ENCODE peak calls at places on chromosomes 6 and 20, in seven cellular contexts. B is fibroblast of pulmonary artery, J is osteoblast, L is nephron progenitor cell, G is MM.1S, I is ovary, U is BJ. F is an unnamed sample.

GRCh38 chr6:43860285-43860684 is 90.3 kb downstream of the VEGFA start:
- DNase-seq in B (no peak), I (no peak), G (no peak), L (no peak), U (no peak), J (no peak), F (no peak)

GRCh38 chr20:15111654-15112053 is 774.2 kb upstream of the FLRT3 start:
- DNase-seq in J (no peak), I (no peak), G (no peak), U (no peak), B (no peak), L (no peak), F (no peak)

GRCh38 chr6:158828807-158829206 is 9.6 kb upstream of the EZR start:
- DNase-seq in I (no peak), J (peak), B (no peak), G (no peak), U (no peak), L (no peak), F (no peak)

GRCh38 chr6:113626470-113626869 is 230.7 kb upstream of the MARCKS start:
- DNase-seq in I (no peak), B (no peak), L (no peak), J (no peak), U (no peak), G (no peak), F (no peak)

GRCh38 chr6:130296854-130297253 is 69.0 kb upstream of the TMEM200A start:
- DNase-seq in J (no peak), U (no peak), I (no peak), G (no peak), B (no peak), L (no peak), F (no peak)

GRCh38 chr20:58890073-58890453 is 37.5 kb downstream of the GNAS start:
- DNase-seq in U (no peak), I (no peak), B (no peak), L (no peak), G (no peak), J (no peak), F (no peak)

GRCh38 chr6:35085359-35086281 is 55.5 kb downstream of the TCP11 start:
- DNase-seq in L (no peak), B (no peak), I (no peak), J (peak), U (no peak), G (no peak), F (no peak)

GRCh38 chr6:105211831-105212230 is 32.0 kb upstream of the POPDC3 start:
- DNase-seq in B (no peak), U (no peak), G (no peak), L (no peak), J (no peak), I (no peak), F (no peak)

GRCh38 chr6:119022796-119023195 is 55.7 kb downstream of the FAM184A start:
- DNase-seq in J (no peak), U (no peak), I (no peak), B (no peak), G (no peak), L (no peak), F (no peak)

GRCh38 chr6:112571886-112572285 is 224.8 kb downstream of the RFPL4B start:
- DNase-seq in L (no peak), B (peak), J (peak), I (no peak), U (peak), G (no peak), F (no peak)

GRCh38 chr6:47047479-47048411 is 5.6 kb upstream of the ADGRF1 start:
- DNase-seq in U (peak), I (peak), J (peak), L (peak), G (peak), B (peak), F (peak)

GRCh38 chr6:46909371-46909770 is 12.4 kb downstream of the ADGRF5 start:
- DNase-seq in U (no peak), B (peak), I (no peak), G (no peak), J (no peak), L (no peak), F (no peak)

GRCh38 chr6:129655334-129655733 is 54.6 kb downstream of the ARHGAP18 start:
- DNase-seq in U (no peak), L (no peak), G (no peak), I (no peak), B (no peak), J (no peak), F (no peak)

GRCh38 chr20:14775778-14776177 is 438.4 kb upstream of the FLRT3 start:
- DNase-seq in B (peak), L (no peak), I (no peak), U (peak), J (no peak), G (no peak), F (no peak)

GRCh38 chr6:11853678-11854417 is 75.2 kb upstream of the ADTRP start:
- DNase-seq in J (no peak), U (no peak), B (no peak), I (no peak), L (no peak), G (no peak), F (no peak)

GRCh38 chr20:32115196-32115767 is 5.8 kb downstream of the TM9SF4 start:
- DNase-seq in J (no peak), U (no peak), G (no peak), L (no peak), B (no peak), I (no peak), F (no peak)

GRCh38 chr20:61251529-61252393 is at the start of gene CDH4:
- DNase-seq in G (no peak), I (no peak), J (no peak), B (no peak), L (peak), U (no peak), F (peak)

GRCh38 chr6:15534970-15535369 is 127.9 kb downstream of the DTNBP1 start:
- DNase-seq in L (no peak), U (no peak), B (no peak), G (no peak), I (no peak), J (no peak), F (no peak)

GRCh38 chr6:90285611-90286381 is 10.8 kb downstream of the BACH2 start:
- DNase-seq in L (peak), G (peak), I (peak), J (peak), B (peak), U (peak), F (no peak)

GRCh38 chr6:25655746-25656145 is 3.7 kb downstream of the SCGN start:
- DNase-seq in I (no peak), B (no peak), L (no peak), U (no peak), J (no peak), G (no peak), F (no peak)

GRCh38 chr6:31701666-31702420 is 1.3 kb downstream of the ABHD16A start:
- DNase-seq in J (peak), L (no peak), I (no peak), G (no peak), B (peak), U (no peak), F (no peak)

GRCh38 chr6:158328446-158328845 is 16.2 kb downstream of the TULP4 start:
- DNase-seq in J (no peak), I (no peak), L (no peak), U (no peak), G (no peak), B (no peak), F (no peak)

GRCh38 chr6:6596929-6597328 is 8.4 kb downstream of the LY86 start:
- DNase-seq in G (no peak), I (no peak), B (no peak), L (no peak), J (no peak), U (no peak), F (no peak)

GRCh38 chr6:158290659-158291058 is 21.6 kb upstream of the TULP4 start:
- DNase-seq in I (no peak), J (no peak), G (peak), B (no peak), L (no peak), U (no peak), F (no peak)

GRCh38 chr20:21920231-21920630 is 214.8 kb downstream of the PAX1 start:
- DNase-seq in U (no peak), B (no peak), G (no peak), J (no peak), I (no peak), L (no peak), F (no peak)

GRCh38 chr6:150471276-150471675 is 102.5 kb downstream of the IYD start:
- DNase-seq in G (no peak), J (no peak), L (no peak), U (no peak), I (no peak), B (no peak), F (no peak)

GRCh38 chr6:163930012-163930411 is 515.5 kb downstream of the QKI start:
- DNase-seq in I (no peak), L (no peak), U (no peak), G (no peak), J (no peak), B (no peak), F (no peak)

GRCh38 chr6:40380271-40380670 is 206.9 kb downstream of the LRFN2 start:
- DNase-seq in G (no peak), I (no peak), B (no peak), J (no peak), U (no peak), L (no peak), F (no peak)

GRCh38 chr6:24492475-24492874 is 2.3 kb upstream of the ALDH5A1 start:
- DNase-seq in I (no peak), J (no peak), B (peak), U (no peak), G (no peak), L (peak), F (no peak)

GRCh38 chr6:109867009-109867969 is 110.8 kb upstream of the GPR6 start:
- DNase-seq in L (no peak), U (no peak), I (peak), J (peak), G (no peak), B (peak), F (no peak)

GRCh38 chr20:50788045-50788867 is 6.6 kb upstream of the BCAS4 start:
- DNase-seq in B (peak), L (no peak), J (peak), U (peak), G (no peak), I (peak), F (no peak)

GRCh38 chr6:44126320-44127149 is 717 bp downstream of the MRPL14 start:
- DNase-seq in I (peak), G (peak), U (no peak), J (peak), B (peak), L (peak), F (peak)

GRCh38 chr6:3406362-3406809 is 50.5 kb downstream of the SLC22A23 start:
- DNase-seq in J (no peak), I (no peak), B (no peak), U (no peak), G (no peak), L (no peak), F (no peak)

GRCh38 chr6:43833223-43833995 is 63.4 kb downstream of the VEGFA start:
- DNase-seq in B (no peak), G (no peak), L (no peak), U (no peak), J (peak), I (no peak), F (peak)

GRCh38 chr6:40721252-40721936 is 134.2 kb upstream of the LRFN2 start:
- DNase-seq in G (no peak), J (no peak), I (no peak), L (no peak), U (no peak), B (no peak), F (no peak)

GRCh38 chr6:42100029-42100901 is 42.2 kb downstream of the C6orf132 start:
- DNase-seq in U (no peak), G (no peak), L (no peak), B (peak), J (peak), I (peak), F (no peak)

GRCh38 chr6:64736421-64736950 is 970.5 kb downstream of the EYS start:
- DNase-seq in I (no peak), L (no peak), B (peak), G (no peak), J (no peak), U (no peak), F (no peak)
- TF ChIP-seq CTCF in I (no peak), L (no peak), B (peak), G (no peak), J (no peak), U (no peak), F (no peak)

GRCh38 chr20:25507385-25508082 is 77.8 kb downstream of the NINL start:
- DNase-seq in B (no peak), I (no peak), L (no peak), J (no peak), G (no peak), U (no peak), F (no peak)
- TF ChIP-seq CTCF in B (no peak), I (no peak), L (no peak), J (no peak), G (no peak), U (no peak), F (no peak)

GRCh38 chr20:63270606-63271325 is 1.8 kb upstream of the ARFGAP1 start:
- DNase-seq in I (no peak), G (no peak), L (no peak), J (no peak), U (no peak), B (no peak), F (no peak)

GRCh38 chr20:63273180-63273579 is 567 bp downstream of the ARFGAP1 start:
- DNase-seq in G (no peak), I (no peak), U (no peak), J (no peak), B (no peak), L (no peak), F (no peak)

GRCh38 chr20:63274381-63275228 is 2.0 kb downstream of the ARFGAP1 start:
- DNase-seq in U (no peak), I (no peak), B (no peak), G (no peak), L (no peak), J (no peak), F (no peak)

GRCh38 chr20:63273635-63274380 is 1.2 kb downstream of the ARFGAP1 start:
- DNase-seq in J (peak), L (no peak), G (no peak), U (no peak), B (peak), I (no peak), F (no peak)

GRCh38 chr20:63272105-63273078 is at the start of gene ARFGAP1:
- DNase-seq in L (peak), U (no peak), G (peak), I (peak), J (peak), B (peak), F (peak)
- TF ChIP-seq CTCF in L (no peak), U (no peak), G (no peak), I (no peak), J (no peak), B (no peak), F (no peak)

GRCh38 chr6:135411339-135411738 is 86.2 kb downstream of the AHI1 start:
- DNase-seq in J (no peak), B (peak), L (no peak), I (no peak), G (no peak), U (no peak), F (no peak)
- TF ChIP-seq CTCF in J (peak), B (peak), L (no peak), I (no peak), G (peak), U (peak), F (peak)

DNA sequence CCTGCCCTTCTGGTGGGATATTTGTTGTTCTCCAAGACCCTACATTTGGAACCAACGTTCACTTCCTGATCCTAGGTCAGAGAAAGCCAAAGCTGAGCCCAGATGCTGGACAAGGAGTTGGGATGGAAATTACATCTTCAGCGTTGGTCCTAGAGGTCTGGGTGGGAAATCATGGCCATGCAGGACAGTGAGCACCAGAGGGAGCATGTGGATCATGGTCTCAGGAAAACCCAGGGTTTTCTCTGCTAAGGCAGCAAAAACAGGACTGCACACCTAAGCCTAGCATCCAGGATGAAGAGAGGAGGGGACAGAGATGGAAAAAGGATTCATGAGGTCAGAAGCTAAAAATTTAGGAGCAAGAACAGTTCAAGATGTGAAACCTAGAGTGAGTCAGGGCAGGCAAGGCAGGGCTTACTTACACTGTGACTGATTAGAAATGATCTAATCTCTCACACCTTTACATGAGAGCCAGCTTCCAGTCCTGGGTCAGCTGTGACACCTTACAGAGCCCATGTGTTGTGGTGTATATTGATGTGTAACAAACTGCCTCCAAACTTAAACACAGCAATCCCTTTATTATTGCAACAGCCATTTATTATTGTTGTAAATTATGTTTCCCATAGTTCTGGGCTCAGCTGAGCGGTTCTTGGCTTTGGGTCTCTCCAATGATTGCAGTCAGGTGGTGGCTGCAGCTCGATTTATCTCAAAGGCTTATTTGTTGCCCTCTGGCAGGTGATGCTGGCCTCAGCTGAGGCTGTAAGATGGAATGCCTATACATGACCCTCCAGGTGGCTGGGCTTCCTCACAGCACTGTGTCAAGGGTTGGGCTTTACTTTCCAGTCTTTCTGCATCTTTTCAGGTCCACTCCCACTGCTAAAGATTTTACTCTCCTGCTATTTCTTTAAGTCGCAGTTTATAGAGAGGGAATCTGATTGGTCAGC is 6.5 kb downstream of the C20orf202 start:
- DNase-seq in L (no peak), G (no peak), J (no peak), I (no peak), B (no peak), U (no peak), F (no peak)
- TF ChIP-seq CTCF in L (peak), G (peak), J (peak), I (no peak), B (peak), U (peak), F (peak)